ENCODE peak calls at places on chromosomes 4 and X, in four cellular contexts. B is gastrocnemius medialis, Y is transverse colon, J is cardiac muscle cell. D is an unnamed sample.

GRCh38 chr4:72500214-72500613 is 68.8 kb downstream of the ADAMTS3 start:
- DNase-seq in B (no peak), Y (no peak), J (no peak), D (no peak)

GRCh38 chrX:106862972-106863688 is 40.0 kb downstream of the RIPPLY1 start:
- DNase-seq in B (no peak), Y (peak), J (peak), D (peak)

GRCh38 chr4:162977788-162978187 is 188.9 kb downstream of the NAF1 start:
- DNase-seq in B (no peak), Y (no peak), J (no peak), D (no peak)

GRCh38 chrX:34578237-34578636 is 78.8 kb downstream of the TMEM47 start:
- DNase-seq in B (no peak), Y (no peak), J (peak), D (peak)

GRCh38 chr4:168241953-168242352 is 76.6 kb downstream of the DDX60 start:
- DNase-seq in B (no peak), Y (no peak), J (no peak), D (no peak)

GRCh38 chrX:25344191-25344936 is 328.6 kb upstream of the ARX start:
- DNase-seq in B (no peak), Y (no peak), J (no peak), D (no peak)

GRCh38 chr4:152540293-152540674 is 4.4 kb upstream of the FBXW7 start:
- DNase-seq in B (no peak), Y (no peak), J (no peak), D (no peak)

GRCh38 chr4:187124311-187124710 is 400.7 kb upstream of the FAT1 start:
- DNase-seq in B (no peak), Y (no peak), J (no peak), D (no peak)

GRCh38 chr4:182083681-182084410 is 159.4 kb upstream of the TENM3 start:
- DNase-seq in B (no peak), Y (no peak), J (no peak), D (no peak)

GRCh38 chr4:176814770-176815169 is 22.0 kb upstream of the VEGFC start:
- DNase-seq in B (no peak), Y (no peak), J (no peak), D (no peak)

DNA sequence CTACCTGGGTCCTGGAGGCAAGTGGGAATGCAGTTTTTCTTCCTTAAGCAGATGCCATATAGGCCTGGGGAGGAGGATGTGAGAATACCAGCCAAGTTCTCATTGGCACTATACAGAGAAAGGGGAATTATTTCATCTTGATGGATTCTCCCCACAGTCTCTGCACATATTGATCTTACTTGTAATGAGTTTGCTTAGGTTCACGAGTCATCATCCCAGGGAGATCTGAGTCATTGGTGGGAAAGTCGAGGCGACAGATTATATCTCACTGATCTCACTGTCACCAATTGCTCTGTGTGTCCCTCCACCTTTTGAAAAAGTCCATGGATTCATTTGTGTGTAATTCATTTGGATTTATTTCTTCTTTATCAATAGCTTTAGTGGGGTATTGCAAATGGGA is 156.8 kb downstream of the AR start:
- DNase-seq in B (no peak), Y (no peak), J (no peak), D (no peak)
- H3K27ac ChIP-seq in B (no peak), Y (no peak), J (no peak), D (no peak)

GRCh38 chrX:112935029-112935428 is 94.4 kb upstream of the AMOT start:
- DNase-seq in B (no peak), Y (no peak), J (no peak), D (no peak)

GRCh38 chrX:112931900-112932299 is 91.3 kb upstream of the AMOT start:
- DNase-seq in B (no peak), Y (no peak), J (no peak), D (no peak)

GRCh38 chrX:112931478-112931877 is 90.8 kb upstream of the AMOT start:
- DNase-seq in B (no peak), Y (no peak), J (no peak), D (no peak)
- H3K27ac ChIP-seq in B (no peak), Y (no peak), J (no peak), D (no peak)

GRCh38 chr4:110193822-110194761 is 4.3 kb downstream of the ELOVL6 start:
- DNase-seq in B (peak), Y (peak), J (peak), D (peak)
- H3K27ac ChIP-seq in B (no peak), Y (peak), J (peak), D (peak)

GRCh38 chr4:3401436-3402171 is 40.2 kb upstream of the HGFAC start:
- DNase-seq in B (no peak), Y (no peak), J (no peak), D (no peak)
- H3K27ac ChIP-seq in B (no peak), Y (no peak), J (no peak), D (no peak)

GRCh38 chr4:75637176-75637575 is 6.8 kb upstream of the CDKL2 start:
- DNase-seq in B (no peak), Y (no peak), J (no peak), D (no peak)
- H3K27ac ChIP-seq in B (no peak), Y (no peak), J (no peak), D (no peak)

DNA sequence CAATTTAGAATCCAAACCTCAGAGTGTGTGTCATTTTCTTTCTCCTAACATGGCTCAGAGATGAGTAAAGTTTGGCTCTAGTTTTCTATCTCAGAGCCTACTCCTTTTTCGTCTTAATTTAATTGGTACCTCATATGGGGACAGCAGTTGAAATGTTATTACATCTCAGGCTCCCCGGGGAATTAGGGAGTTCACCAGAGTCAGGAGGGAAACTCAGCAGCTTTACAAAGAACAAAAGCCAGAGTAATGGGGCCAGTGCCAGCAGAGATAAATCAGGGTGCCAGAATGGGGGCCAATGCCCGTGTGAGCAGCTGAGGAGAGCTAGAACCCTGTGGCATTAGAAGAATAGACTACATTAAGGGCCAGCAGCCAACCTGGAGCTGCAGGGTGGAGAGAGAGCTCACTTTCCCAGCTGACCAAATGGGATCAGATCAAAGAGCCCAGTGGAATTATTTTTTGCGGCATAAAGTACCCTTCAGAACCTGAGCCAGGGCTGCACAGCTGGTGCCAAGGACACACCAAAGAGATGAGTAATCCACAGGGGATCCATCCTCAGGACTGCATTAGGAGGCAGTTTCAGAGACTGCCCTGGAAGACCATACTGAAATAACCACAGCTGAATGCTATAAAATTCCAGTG is 207.1 kb upstream of the DKK2 start:
- DNase-seq in B (no peak), Y (peak), J (no peak), D (no peak)
- H3K27ac ChIP-seq in B (no peak), Y (no peak), J (no peak), D (no peak)

GRCh38 chrX:57596109-57596870 is 4.5 kb downstream of the ZXDB start:
- DNase-seq in B (no peak), Y (no peak), J (no peak), D (no peak)
- H3K27ac ChIP-seq in B (peak), Y (peak), J (no peak), D (no peak)

GRCh38 chr4:185738038-185738552 is 73.9 kb downstream of the SORBS2 start:
- DNase-seq in B (no peak), Y (no peak), J (no peak), D (no peak)
- H3K27ac ChIP-seq in B (peak), Y (peak), J (peak), D (no peak)

GRCh38 chrX:19775830-19776498 is 111.4 kb downstream of the SH3KBP1 start:
- DNase-seq in B (no peak), Y (no peak), J (no peak), D (peak)

GRCh38 chrX:19772759-19773623 is 114.4 kb downstream of the SH3KBP1 start:
- DNase-seq in B (no peak), Y (no peak), J (no peak), D (peak)

GRCh38 chrX:19772306-19772705 is 115.1 kb downstream of the SH3KBP1 start:
- DNase-seq in B (no peak), Y (no peak), J (no peak), D (no peak)

GRCh38 chrX:19776753-19777152 is 110.6 kb downstream of the SH3KBP1 start:
- DNase-seq in B (no peak), Y (no peak), J (no peak), D (peak)

DNA sequence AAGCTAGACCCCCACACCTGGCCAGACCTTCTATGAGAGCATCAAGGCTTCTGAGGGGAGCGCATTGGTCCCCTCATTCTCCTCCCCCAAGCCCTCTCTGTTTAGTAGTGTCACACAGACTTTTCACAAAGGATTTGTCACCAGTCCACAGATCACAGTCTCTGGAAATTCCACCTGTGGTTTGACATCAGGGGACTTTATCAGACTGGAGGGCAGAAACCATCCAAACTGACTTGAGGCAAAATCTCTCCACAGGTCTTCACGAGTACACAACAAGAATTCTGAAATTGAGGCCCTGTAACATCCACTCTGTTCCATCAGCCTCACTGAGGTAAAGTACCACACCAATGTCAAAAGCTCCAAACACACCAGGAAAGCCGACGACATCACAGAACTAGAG is 112.5 kb downstream of the SH3KBP1 start:
- DNase-seq in B (no peak), Y (no peak), J (no peak), D (no peak)
- H3K27ac ChIP-seq in B (no peak), Y (no peak), J (no peak), D (peak)

D was measured in OCI-LY7.